ENCODE peak calls at places on chromosome 3, in eight cellular contexts. O, F, Q, A, V, M, G and N are unnamed samples.

GRCh38 chr3:55579499-55579898 is 92.4 kb upstream of the WNT5A start:
- DNase-seq in O (peak), A (peak), V (no peak), G (no peak), M (no peak), Q (no peak), F (no peak), N (no peak)

GRCh38 chr3:46893146-46893748 is 15.7 kb downstream of the PTH1R start:
- DNase-seq in G (no peak), F (no peak), M (no peak), Q (no peak), O (no peak), V (no peak), A (no peak), N (no peak)

GRCh38 chr3:143973352-143974021 is 1.9 kb downstream of the DIPK2A start:
- DNase-seq in A (peak), M (no peak), G (no peak), O (peak), F (peak), V (no peak), Q (peak), N (peak)

GRCh38 chr3:111714305-111714704 is 119.2 kb upstream of the ZBED2 start:
- DNase-seq in A (peak), M (no peak), V (no peak), F (peak), O (peak), G (no peak), Q (peak), N (peak)

GRCh38 chr3:126341755-126342150 is 15.5 kb downstream of the KLF15 start:
- DNase-seq in M (peak), O (no peak), F (no peak), V (no peak), A (no peak), G (peak), Q (no peak), N (no peak)

GRCh38 chr3:129001817-129002572 is 891 bp downstream of the EFCC1 start:
- DNase-seq in Q (no peak), A (no peak), O (peak), M (no peak), V (no peak), G (no peak), F (no peak), N (no peak)

GRCh38 chr3:131812433-131812832 is 222.4 kb downstream of the CPNE4 start:
- DNase-seq in Q (no peak), V (no peak), O (peak), F (peak), A (peak), G (no peak), M (no peak), N (no peak)

GRCh38 chr3:177930771-177931170 is 605.5 kb upstream of the KCNMB2 start:
- DNase-seq in M (no peak), F (no peak), Q (no peak), V (no peak), G (no peak), O (peak), A (peak), N (no peak)

GRCh38 chr3:171145866-171146265 is 119.3 kb upstream of the SLC2A2 start:
- DNase-seq in G (no peak), M (no peak), V (no peak), Q (no peak), O (no peak), A (peak), F (no peak), N (no peak)

GRCh38 chr3:40843851-40844548 is 319.2 kb downstream of the ZNF621 start:
- DNase-seq in Q (no peak), F (peak), G (no peak), M (no peak), V (no peak), O (no peak), A (peak), N (no peak)

GRCh38 chr3:127164615-127165014 is 28.3 kb upstream of the PRR23E start:
- DNase-seq in G (no peak), O (no peak), Q (no peak), M (peak), F (no peak), V (no peak), A (no peak), N (no peak)

GRCh38 chr3:14478943-14479550 is 61.1 kb downstream of the GRIP2 start:
- DNase-seq in Q (no peak), O (no peak), G (peak), A (no peak), F (no peak), M (no peak), V (no peak), N (no peak)

GRCh38 chr3:170614214-170614966 is 28.5 kb upstream of the SLC7A14 start:
- DNase-seq in M (no peak), O (peak), Q (peak), A (peak), F (peak), V (no peak), G (no peak), N (peak)

GRCh38 chr3:59374812-59375211 is 325.0 kb upstream of the CFAP20DC start:
- DNase-seq in G (no peak), M (no peak), F (no peak), O (no peak), Q (no peak), A (no peak), V (no peak), N (no peak)

GRCh38 chr3:131218196-131218595 is 163.4 kb upstream of the NUDT16 start:
- DNase-seq in A (peak), O (peak), G (no peak), M (no peak), F (peak), V (no peak), Q (no peak), N (peak)

GRCh38 chr3:39361252-39361927 is 21.8 kb upstream of the SLC25A38 start:
- DNase-seq in M (no peak), V (peak), G (no peak), Q (no peak), F (no peak), O (no peak), A (no peak), N (no peak)

GRCh38 chr3:55607844-55608243 is 120.7 kb upstream of the WNT5A start:
- DNase-seq in M (no peak), G (no peak), Q (no peak), V (no peak), F (no peak), O (no peak), A (peak), N (no peak)